ENCODE peak calls at places on chromosomes 12 and 14, in five cellular contexts. One of them, this sample, is unnamed.

GRCh38 chr12:15899282-15899870 is 11.8 kb upstream of the DERA start:
- DNase-seq in H9: no peak
- DNase-seq in cardiac muscle cell: no peak
- DNase-seq in HCT116: no peak
- DNase-seq in pancreas: no peak
- DNase-seq in this sample: no peak

GRCh38 chr14:68871392-68871791 is 78.5 kb upstream of the ZFP36L1 start:
- DNase-seq in H9: no peak
- DNase-seq in cardiac muscle cell: no peak
- DNase-seq in HCT116: no peak
- DNase-seq in pancreas: no peak
- DNase-seq in this sample: no peak

GRCh38 chr14:99423434-99423833 is 57.2 kb downstream of the SETD3 start:
- DNase-seq in H9: no peak
- DNase-seq in cardiac muscle cell: no peak
- DNase-seq in HCT116: no peak
- DNase-seq in pancreas: no peak
- DNase-seq in this sample: no peak

GRCh38 chr12:92108651-92109050 is 37.0 kb downstream of the BTG1 start:
- DNase-seq in H9: no peak
- DNase-seq in cardiac muscle cell: peak; percentile 87
- DNase-seq in HCT116: no peak
- DNase-seq in pancreas: no peak
- DNase-seq in this sample: no peak

GRCh38 chr14:102314242-102315011 is 5.1 kb upstream of the ZNF839 start:
- DNase-seq in H9: peak; percentile 83
- DNase-seq in cardiac muscle cell: peak; percentile 89
- DNase-seq in HCT116: peak; percentile 57
- DNase-seq in pancreas: peak; percentile 86
- DNase-seq in this sample: peak; percentile 87

GRCh38 chr14:97180304-97181200 is 383.4 kb downstream of the VRK1 start:
- DNase-seq in H9: no peak
- DNase-seq in cardiac muscle cell: peak; percentile 1
- DNase-seq in HCT116: peak; percentile 88
- DNase-seq in pancreas: no peak
- DNase-seq in this sample: no peak

GRCh38 chr12:105840384-105840783 is 298.4 kb downstream of the NUAK1 start:
- DNase-seq in H9: no peak
- DNase-seq in cardiac muscle cell: no peak
- DNase-seq in HCT116: no peak
- DNase-seq in pancreas: no peak
- DNase-seq in this sample: no peak

GRCh38 chr14:94673781-94674231 is 61.6 kb downstream of the SERPINA3 start:
- DNase-seq in H9: no peak
- DNase-seq in cardiac muscle cell: peak; percentile 44
- DNase-seq in HCT116: no peak
- DNase-seq in pancreas: no peak
- DNase-seq in this sample: no peak

GRCh38 chr12:30485230-30485890 is 210.3 kb downstream of the IPO8 start:
- DNase-seq in H9: peak; percentile 35
- DNase-seq in cardiac muscle cell: no peak
- DNase-seq in HCT116: no peak
- DNase-seq in pancreas: no peak
- DNase-seq in this sample: no peak

GRCh38 chr12:112488257-112488926 is 69.6 kb downstream of the PTPN11 start:
- DNase-seq in H9: no peak
- DNase-seq in cardiac muscle cell: no peak
- DNase-seq in HCT116: no peak
- DNase-seq in pancreas: no peak
- DNase-seq in this sample: no peak

GRCh38 chr14:90005441-90005840 is 49.7 kb downstream of the TDP1 start:
- DNase-seq in H9: no peak
- DNase-seq in cardiac muscle cell: no peak
- DNase-seq in HCT116: no peak
- DNase-seq in pancreas: no peak
- DNase-seq in this sample: no peak

GRCh38 chr14:100531152-100531551 is 56.1 kb downstream of the BEGAIN start:
- DNase-seq in H9: no peak
- DNase-seq in cardiac muscle cell: no peak
- DNase-seq in HCT116: no peak
- DNase-seq in pancreas: no peak
- DNase-seq in this sample: peak; percentile 1

GRCh38 chr12:3698218-3698974 is 54.5 kb downstream of the CRACR2A start:
- DNase-seq in H9: no peak
- DNase-seq in cardiac muscle cell: peak; percentile 86
- DNase-seq in HCT116: no peak
- DNase-seq in pancreas: no peak
- DNase-seq in this sample: no peak

GRCh38 chr14:77051101-77051500 is 22.6 kb upstream of the IRF2BPL start:
- DNase-seq in H9: no peak
- DNase-seq in cardiac muscle cell: no peak
- DNase-seq in HCT116: no peak
- DNase-seq in pancreas: no peak
- DNase-seq in this sample: peak; percentile 81

GRCh38 chr14:24673059-24673458 is 39.1 kb upstream of the GZMB start:
- DNase-seq in H9: no peak
- DNase-seq in cardiac muscle cell: no peak
- DNase-seq in HCT116: no peak
- DNase-seq in pancreas: no peak
- DNase-seq in this sample: no peak

GRCh38 chr14:72892103-72892878 is 1.6 kb downstream of the DPF3 start:
- DNase-seq in H9: peak; percentile 43
- DNase-seq in cardiac muscle cell: no peak
- DNase-seq in HCT116: no peak
- DNase-seq in pancreas: peak; percentile 15
- DNase-seq in this sample: no peak

GRCh38 chr12:68490476-68490875 is 120.2 kb upstream of the RAP1B start:
- DNase-seq in H9: no peak
- DNase-seq in cardiac muscle cell: no peak
- DNase-seq in HCT116: no peak
- DNase-seq in pancreas: no peak
- DNase-seq in this sample: no peak

GRCh38 chr12:13504074-13504473 is 307.5 kb downstream of the EMP1 start:
- DNase-seq in H9: no peak
- DNase-seq in cardiac muscle cell: peak; percentile 5
- DNase-seq in HCT116: no peak
- DNase-seq in pancreas: no peak
- DNase-seq in this sample: no peak

GRCh38 chr12:49491823-49492222 is 47.0 kb upstream of the KCNH3 start:
- DNase-seq in H9: no peak
- DNase-seq in cardiac muscle cell: peak; percentile 68
- DNase-seq in HCT116: no peak
- DNase-seq in pancreas: no peak
- DNase-seq in this sample: no peak

GRCh38 chr14:53412819-53413664 is 259.9 kb upstream of the DDHD1 start:
- DNase-seq in H9: no peak
- DNase-seq in cardiac muscle cell: peak; percentile 27
- DNase-seq in HCT116: no peak
- DNase-seq in pancreas: no peak
- DNase-seq in this sample: no peak

GRCh38 chr12:99119449-99119848 is 474.4 kb downstream of the APAF1 start:
- DNase-seq in H9: no peak
- DNase-seq in cardiac muscle cell: no peak
- DNase-seq in HCT116: no peak
- DNase-seq in pancreas: no peak
- DNase-seq in this sample: no peak

GRCh38 chr12:6899837-6900519 is 4.6 kb upstream of the LRRC23 start:
- DNase-seq in H9: peak; percentile 63
- DNase-seq in cardiac muscle cell: peak; percentile 80
- DNase-seq in HCT116: no peak
- DNase-seq in pancreas: peak; percentile 79
- DNase-seq in this sample: peak; percentile 58

GRCh38 chr12:64220046-64220445 is 2.0 kb downstream of the KICS2 start:
- DNase-seq in H9: no peak
- DNase-seq in cardiac muscle cell: no peak
- DNase-seq in HCT116: no peak
- DNase-seq in pancreas: no peak
- DNase-seq in this sample: no peak
- H3K27ac ChIP-seq in H9: no peak overlapping the region
- H3K27ac ChIP-seq in cardiac muscle cell: no peak overlapping the region
- H3K27ac ChIP-seq in HCT116: no peak overlapping the region
- H3K27ac ChIP-seq in pancreas: no peak overlapping the region
- H3K27ac ChIP-seq in this sample: no peak overlapping the region

GRCh38 chr12:130126023-130126432 is 36.2 kb upstream of the FZD10 start:
- DNase-seq in H9: peak; percentile 78
- DNase-seq in cardiac muscle cell: no peak
- DNase-seq in HCT116: no peak
- DNase-seq in pancreas: no peak
- DNase-seq in this sample: peak; percentile 49
- TF ChIP-seq CTCF in H9: peak; percentile 37
- TF ChIP-seq CTCF in cardiac muscle cell: no peak
- TF ChIP-seq CTCF in HCT116: no peak
- TF ChIP-seq CTCF in pancreas: no peak
- TF ChIP-seq CTCF in this sample: no peak

GRCh38 chr14:31945074-31945613 is 132.0 kb upstream of the ARHGAP5 start:
- DNase-seq in H9: no peak
- DNase-seq in cardiac muscle cell: no peak
- DNase-seq in HCT116: no peak
- DNase-seq in pancreas: no peak
- DNase-seq in this sample: no peak
- H3K27ac ChIP-seq in H9: no peak overlapping the region
- H3K27ac ChIP-seq in cardiac muscle cell: no peak overlapping the region
- H3K27ac ChIP-seq in HCT116: peak overlapping the region; percentile 28
- H3K27ac ChIP-seq in pancreas: no peak overlapping the region
- H3K27ac ChIP-seq in this sample: no peak overlapping the region

GRCh38 chr12:52537101-52537500 is 15.8 kb downstream of the KRT71 start:
- DNase-seq in H9: no peak
- DNase-seq in cardiac muscle cell: no peak
- DNase-seq in HCT116: no peak
- DNase-seq in pancreas: no peak
- DNase-seq in this sample: no peak

GRCh38 chr12:52533686-52534470 is 13.7 kb upstream of the KRT5 start:
- DNase-seq in H9: no peak
- DNase-seq in cardiac muscle cell: no peak
- DNase-seq in HCT116: no peak
- DNase-seq in pancreas: no peak
- DNase-seq in this sample: no peak

GRCh38 chr12:52532636-52533035 is 12.4 kb upstream of the KRT5 start:
- DNase-seq in H9: no peak
- DNase-seq in cardiac muscle cell: no peak
- DNase-seq in HCT116: no peak
- DNase-seq in pancreas: no peak
- DNase-seq in this sample: no peak

GRCh38 chr12:52531563-52532300 is 11.5 kb upstream of the KRT5 start:
- DNase-seq in H9: no peak
- DNase-seq in cardiac muscle cell: no peak
- DNase-seq in HCT116: no peak
- DNase-seq in pancreas: no peak
- DNase-seq in this sample: no peak

GRCh38 chr12:52534482-52534881 is 14.3 kb upstream of the KRT5 start:
- DNase-seq in H9: no peak
- DNase-seq in cardiac muscle cell: no peak
- DNase-seq in HCT116: no peak
- DNase-seq in pancreas: no peak
- DNase-seq in this sample: no peak
- TF ChIP-seq CTCF in H9: peak; percentile 52
- TF ChIP-seq CTCF in cardiac muscle cell: no peak
- TF ChIP-seq CTCF in HCT116: no peak
- TF ChIP-seq CTCF in pancreas: no peak
- TF ChIP-seq CTCF in this sample: peak; percentile 20

This sample was measured in left ventricle myocardium inferior.